ENCODE peak calls at places on chromosomes 1 and 21, in seven cellular contexts. One of them, this sample, is unnamed.

GRCh38 chr1:19067187-19067911 is 110.9 kb upstream of the IFFO2 start:
- DNase-seq in stimulated activated effector memory CD8-positive, alpha-beta T cell treated with anti-CD3 and anti-CD28 coated beads, Interleukin-12 subunit alpha, Interleukin-12 subunit beta, amount 100 ng/mL, for 72 hours: no peak
- DNase-seq in D341Med: no peak
- DNase-seq in stimulated activated CD4-positive, alpha-beta T cell treated with anti-CD3 and anti-CD28 coated beads, Interleukin-4, amount 100 ng/mL, for 24 hours: no peak
- DNase-seq in T-helper 2 cell: no peak
- DNase-seq in esophagus muscularis mucosa: no peak
- DNase-seq in A549: no peak
- DNase-seq in this sample: no peak

GRCh38 chr1:116289219-116289618 is 83.8 kb upstream of the ATP1A1 start:
- DNase-seq in esophagus muscularis mucosa: peak
- DNase-seq in A549: no peak
- DNase-seq in D341Med: no peak
- DNase-seq in stimulated activated effector memory CD8-positive, alpha-beta T cell treated with anti-CD3 and anti-CD28 coated beads, Interleukin-12 subunit alpha, Interleukin-12 subunit beta, amount 100 ng/mL, for 72 hours: peak
- DNase-seq in stimulated activated CD4-positive, alpha-beta T cell treated with anti-CD3 and anti-CD28 coated beads, Interleukin-4, amount 100 ng/mL, for 24 hours: no peak
- DNase-seq in T-helper 2 cell: no peak
- DNase-seq in this sample: no peak

GRCh38 chr1:209030454-209031167 is 552.9 kb upstream of the CAMK1G start:
- DNase-seq in T-helper 2 cell: no peak
- DNase-seq in stimulated activated CD4-positive, alpha-beta T cell treated with anti-CD3 and anti-CD28 coated beads, Interleukin-4, amount 100 ng/mL, for 24 hours: no peak
- DNase-seq in A549: no peak
- DNase-seq in stimulated activated effector memory CD8-positive, alpha-beta T cell treated with anti-CD3 and anti-CD28 coated beads, Interleukin-12 subunit alpha, Interleukin-12 subunit beta, amount 100 ng/mL, for 72 hours: no peak
- DNase-seq in esophagus muscularis mucosa: peak
- DNase-seq in D341Med: no peak
- DNase-seq in this sample: no peak

GRCh38 chr21:36847189-36847588 is 119.3 kb downstream of the HLCS start:
- DNase-seq in A549: peak
- DNase-seq in stimulated activated CD4-positive, alpha-beta T cell treated with anti-CD3 and anti-CD28 coated beads, Interleukin-4, amount 100 ng/mL, for 24 hours: no peak
- DNase-seq in esophagus muscularis mucosa: no peak
- DNase-seq in D341Med: no peak
- DNase-seq in T-helper 2 cell: no peak
- DNase-seq in stimulated activated effector memory CD8-positive, alpha-beta T cell treated with anti-CD3 and anti-CD28 coated beads, Interleukin-12 subunit alpha, Interleukin-12 subunit beta, amount 100 ng/mL, for 72 hours: no peak
- DNase-seq in this sample: no peak

GRCh38 chr1:214532070-214532469 is 19.3 kb downstream of the PTPN14 start:
- DNase-seq in esophagus muscularis mucosa: no peak
- DNase-seq in stimulated activated CD4-positive, alpha-beta T cell treated with anti-CD3 and anti-CD28 coated beads, Interleukin-4, amount 100 ng/mL, for 24 hours: no peak
- DNase-seq in stimulated activated effector memory CD8-positive, alpha-beta T cell treated with anti-CD3 and anti-CD28 coated beads, Interleukin-12 subunit alpha, Interleukin-12 subunit beta, amount 100 ng/mL, for 72 hours: no peak
- DNase-seq in T-helper 2 cell: no peak
- DNase-seq in D341Med: no peak
- DNase-seq in A549: no peak
- DNase-seq in this sample: no peak

GRCh38 chr1:196131691-196132090 is 476.5 kb downstream of the KCNT2 start:
- DNase-seq in stimulated activated CD4-positive, alpha-beta T cell treated with anti-CD3 and anti-CD28 coated beads, Interleukin-4, amount 100 ng/mL, for 24 hours: no peak
- DNase-seq in stimulated activated effector memory CD8-positive, alpha-beta T cell treated with anti-CD3 and anti-CD28 coated beads, Interleukin-12 subunit alpha, Interleukin-12 subunit beta, amount 100 ng/mL, for 72 hours: no peak
- DNase-seq in A549: no peak
- DNase-seq in esophagus muscularis mucosa: no peak
- DNase-seq in T-helper 2 cell: no peak
- DNase-seq in D341Med: no peak
- DNase-seq in this sample: no peak

GRCh38 chr1:206578115-206578935 is 33.9 kb downstream of the EIF2D start:
- DNase-seq in A549: no peak
- DNase-seq in stimulated activated CD4-positive, alpha-beta T cell treated with anti-CD3 and anti-CD28 coated beads, Interleukin-4, amount 100 ng/mL, for 24 hours: peak
- DNase-seq in esophagus muscularis mucosa: no peak
- DNase-seq in T-helper 2 cell: peak
- DNase-seq in D341Med: no peak
- DNase-seq in stimulated activated effector memory CD8-positive, alpha-beta T cell treated with anti-CD3 and anti-CD28 coated beads, Interleukin-12 subunit alpha, Interleukin-12 subunit beta, amount 100 ng/mL, for 72 hours: no peak
- DNase-seq in this sample: no peak

GRCh38 chr1:58748625-58749198 is 35.1 kb downstream of the JUN start:
- DNase-seq in A549: no peak
- DNase-seq in esophagus muscularis mucosa: no peak
- DNase-seq in stimulated activated effector memory CD8-positive, alpha-beta T cell treated with anti-CD3 and anti-CD28 coated beads, Interleukin-12 subunit alpha, Interleukin-12 subunit beta, amount 100 ng/mL, for 72 hours: no peak
- DNase-seq in D341Med: no peak
- DNase-seq in stimulated activated CD4-positive, alpha-beta T cell treated with anti-CD3 and anti-CD28 coated beads, Interleukin-4, amount 100 ng/mL, for 24 hours: no peak
- DNase-seq in T-helper 2 cell: no peak
- DNase-seq in this sample: no peak

GRCh38 chr1:157288006-157288405 is 149.8 kb upstream of the ETV3 start:
- DNase-seq in esophagus muscularis mucosa: peak
- DNase-seq in D341Med: no peak
- DNase-seq in stimulated activated CD4-positive, alpha-beta T cell treated with anti-CD3 and anti-CD28 coated beads, Interleukin-4, amount 100 ng/mL, for 24 hours: no peak
- DNase-seq in stimulated activated effector memory CD8-positive, alpha-beta T cell treated with anti-CD3 and anti-CD28 coated beads, Interleukin-12 subunit alpha, Interleukin-12 subunit beta, amount 100 ng/mL, for 72 hours: no peak
- DNase-seq in T-helper 2 cell: no peak
- DNase-seq in A549: no peak
- DNase-seq in this sample: no peak

GRCh38 chr1:109704173-109704572 is 7.9 kb upstream of the GSTM5 start:
- DNase-seq in T-helper 2 cell: no peak
- DNase-seq in stimulated activated effector memory CD8-positive, alpha-beta T cell treated with anti-CD3 and anti-CD28 coated beads, Interleukin-12 subunit alpha, Interleukin-12 subunit beta, amount 100 ng/mL, for 72 hours: no peak
- DNase-seq in A549: no peak
- DNase-seq in stimulated activated CD4-positive, alpha-beta T cell treated with anti-CD3 and anti-CD28 coated beads, Interleukin-4, amount 100 ng/mL, for 24 hours: no peak
- DNase-seq in D341Med: no peak
- DNase-seq in esophagus muscularis mucosa: no peak
- DNase-seq in this sample: no peak

GRCh38 chr1:226957714-226958113 is 17.6 kb downstream of the COQ8A start:
- DNase-seq in D341Med: no peak
- DNase-seq in stimulated activated effector memory CD8-positive, alpha-beta T cell treated with anti-CD3 and anti-CD28 coated beads, Interleukin-12 subunit alpha, Interleukin-12 subunit beta, amount 100 ng/mL, for 72 hours: no peak
- DNase-seq in stimulated activated CD4-positive, alpha-beta T cell treated with anti-CD3 and anti-CD28 coated beads, Interleukin-4, amount 100 ng/mL, for 24 hours: no peak
- DNase-seq in esophagus muscularis mucosa: no peak
- DNase-seq in T-helper 2 cell: no peak
- DNase-seq in A549: no peak
- DNase-seq in this sample: no peak

GRCh38 chr1:11671544-11672286 is 7.7 kb downstream of the FBXO6 start:
- DNase-seq in A549: no peak
- DNase-seq in T-helper 2 cell: no peak
- DNase-seq in stimulated activated CD4-positive, alpha-beta T cell treated with anti-CD3 and anti-CD28 coated beads, Interleukin-4, amount 100 ng/mL, for 24 hours: no peak
- DNase-seq in D341Med: no peak
- DNase-seq in esophagus muscularis mucosa: no peak
- DNase-seq in stimulated activated effector memory CD8-positive, alpha-beta T cell treated with anti-CD3 and anti-CD28 coated beads, Interleukin-12 subunit alpha, Interleukin-12 subunit beta, amount 100 ng/mL, for 72 hours: no peak
- DNase-seq in this sample: no peak

GRCh38 chr1:246488674-246489073 is 18.4 kb downstream of the SMYD3 start:
- DNase-seq in A549: no peak
- DNase-seq in stimulated activated CD4-positive, alpha-beta T cell treated with anti-CD3 and anti-CD28 coated beads, Interleukin-4, amount 100 ng/mL, for 24 hours: no peak
- DNase-seq in D341Med: no peak
- DNase-seq in esophagus muscularis mucosa: no peak
- DNase-seq in stimulated activated effector memory CD8-positive, alpha-beta T cell treated with anti-CD3 and anti-CD28 coated beads, Interleukin-12 subunit alpha, Interleukin-12 subunit beta, amount 100 ng/mL, for 72 hours: no peak
- DNase-seq in T-helper 2 cell: no peak
- DNase-seq in this sample: no peak

GRCh38 chr1:83543222-83543973 is 455.5 kb downstream of the TTLL7 start:
- DNase-seq in stimulated activated effector memory CD8-positive, alpha-beta T cell treated with anti-CD3 and anti-CD28 coated beads, Interleukin-12 subunit alpha, Interleukin-12 subunit beta, amount 100 ng/mL, for 72 hours: no peak
- DNase-seq in A549: no peak
- DNase-seq in T-helper 2 cell: no peak
- DNase-seq in esophagus muscularis mucosa: no peak
- DNase-seq in stimulated activated CD4-positive, alpha-beta T cell treated with anti-CD3 and anti-CD28 coated beads, Interleukin-4, amount 100 ng/mL, for 24 hours: no peak
- DNase-seq in D341Med: no peak
- DNase-seq in this sample: no peak

GRCh38 chr1:181075727-181076350 is 12.7 kb upstream of the IER5 start:
- DNase-seq in D341Med: peak
- DNase-seq in A549: peak
- DNase-seq in stimulated activated effector memory CD8-positive, alpha-beta T cell treated with anti-CD3 and anti-CD28 coated beads, Interleukin-12 subunit alpha, Interleukin-12 subunit beta, amount 100 ng/mL, for 72 hours: no peak
- DNase-seq in stimulated activated CD4-positive, alpha-beta T cell treated with anti-CD3 and anti-CD28 coated beads, Interleukin-4, amount 100 ng/mL, for 24 hours: no peak
- DNase-seq in T-helper 2 cell: no peak
- DNase-seq in esophagus muscularis mucosa: no peak
- DNase-seq in this sample: no peak

GRCh38 chr1:227913969-227914791 is 33.6 kb downstream of the WNT9A start:
- DNase-seq in A549: no peak
- DNase-seq in stimulated activated CD4-positive, alpha-beta T cell treated with anti-CD3 and anti-CD28 coated beads, Interleukin-4, amount 100 ng/mL, for 24 hours: no peak
- DNase-seq in D341Med: no peak
- DNase-seq in esophagus muscularis mucosa: no peak
- DNase-seq in stimulated activated effector memory CD8-positive, alpha-beta T cell treated with anti-CD3 and anti-CD28 coated beads, Interleukin-12 subunit alpha, Interleukin-12 subunit beta, amount 100 ng/mL, for 72 hours: no peak
- DNase-seq in T-helper 2 cell: no peak
- DNase-seq in this sample: no peak

GRCh38 chr1:170537798-170538503 is 6.0 kb downstream of the GORAB start:
- DNase-seq in D341Med: no peak
- DNase-seq in stimulated activated effector memory CD8-positive, alpha-beta T cell treated with anti-CD3 and anti-CD28 coated beads, Interleukin-12 subunit alpha, Interleukin-12 subunit beta, amount 100 ng/mL, for 72 hours: no peak
- DNase-seq in T-helper 2 cell: no peak
- DNase-seq in esophagus muscularis mucosa: no peak
- DNase-seq in A549: no peak
- DNase-seq in stimulated activated CD4-positive, alpha-beta T cell treated with anti-CD3 and anti-CD28 coated beads, Interleukin-4, amount 100 ng/mL, for 24 hours: no peak
- DNase-seq in this sample: no peak

GRCh38 chr1:24992761-24993211 is 62.7 kb upstream of the RUNX3 start:
- DNase-seq in stimulated activated CD4-positive, alpha-beta T cell treated with anti-CD3 and anti-CD28 coated beads, Interleukin-4, amount 100 ng/mL, for 24 hours: no peak
- DNase-seq in T-helper 2 cell: peak
- DNase-seq in D341Med: no peak
- DNase-seq in A549: no peak
- DNase-seq in stimulated activated effector memory CD8-positive, alpha-beta T cell treated with anti-CD3 and anti-CD28 coated beads, Interleukin-12 subunit alpha, Interleukin-12 subunit beta, amount 100 ng/mL, for 72 hours: no peak
- DNase-seq in esophagus muscularis mucosa: no peak
- DNase-seq in this sample: peak

GRCh38 chr1:29986986-29987385 is 736.4 kb downstream of the MATN1 start:
- DNase-seq in T-helper 2 cell: no peak
- DNase-seq in stimulated activated CD4-positive, alpha-beta T cell treated with anti-CD3 and anti-CD28 coated beads, Interleukin-4, amount 100 ng/mL, for 24 hours: no peak
- DNase-seq in stimulated activated effector memory CD8-positive, alpha-beta T cell treated with anti-CD3 and anti-CD28 coated beads, Interleukin-12 subunit alpha, Interleukin-12 subunit beta, amount 100 ng/mL, for 72 hours: peak
- DNase-seq in D341Med: no peak
- DNase-seq in A549: no peak
- DNase-seq in esophagus muscularis mucosa: peak
- DNase-seq in this sample: no peak

GRCh38 chr21:36166705-36167104 is 10.1 kb downstream of the DOP1B start:
- DNase-seq in T-helper 2 cell: no peak
- DNase-seq in A549: no peak
- DNase-seq in stimulated activated effector memory CD8-positive, alpha-beta T cell treated with anti-CD3 and anti-CD28 coated beads, Interleukin-12 subunit alpha, Interleukin-12 subunit beta, amount 100 ng/mL, for 72 hours: no peak
- DNase-seq in stimulated activated CD4-positive, alpha-beta T cell treated with anti-CD3 and anti-CD28 coated beads, Interleukin-4, amount 100 ng/mL, for 24 hours: no peak
- DNase-seq in esophagus muscularis mucosa: no peak
- DNase-seq in D341Med: no peak
- DNase-seq in this sample: no peak

GRCh38 chr21:32516729-32517649 is 68.3 kb downstream of the TCP10L start:
- DNase-seq in D341Med: no peak
- DNase-seq in stimulated activated CD4-positive, alpha-beta T cell treated with anti-CD3 and anti-CD28 coated beads, Interleukin-4, amount 100 ng/mL, for 24 hours: no peak
- DNase-seq in esophagus muscularis mucosa: no peak
- DNase-seq in T-helper 2 cell: no peak
- DNase-seq in A549: no peak
- DNase-seq in stimulated activated effector memory CD8-positive, alpha-beta T cell treated with anti-CD3 and anti-CD28 coated beads, Interleukin-12 subunit alpha, Interleukin-12 subunit beta, amount 100 ng/mL, for 72 hours: no peak
- DNase-seq in this sample: no peak

GRCh38 chr1:171467626-171468025 is 17.7 kb upstream of the PRRC2C start:
- DNase-seq in T-helper 2 cell: no peak
- DNase-seq in D341Med: no peak
- DNase-seq in A549: no peak
- DNase-seq in stimulated activated effector memory CD8-positive, alpha-beta T cell treated with anti-CD3 and anti-CD28 coated beads, Interleukin-12 subunit alpha, Interleukin-12 subunit beta, amount 100 ng/mL, for 72 hours: no peak
- DNase-seq in stimulated activated CD4-positive, alpha-beta T cell treated with anti-CD3 and anti-CD28 coated beads, Interleukin-4, amount 100 ng/mL, for 24 hours: no peak
- DNase-seq in esophagus muscularis mucosa: no peak
- DNase-seq in this sample: no peak

GRCh38 chr21:33537212-33537611 is 4.7 kb downstream of the GART start:
- DNase-seq in stimulated activated effector memory CD8-positive, alpha-beta T cell treated with anti-CD3 and anti-CD28 coated beads, Interleukin-12 subunit alpha, Interleukin-12 subunit beta, amount 100 ng/mL, for 72 hours: no peak
- DNase-seq in D341Med: no peak
- DNase-seq in A549: no peak
- DNase-seq in T-helper 2 cell: no peak
- DNase-seq in esophagus muscularis mucosa: no peak
- DNase-seq in stimulated activated CD4-positive, alpha-beta T cell treated with anti-CD3 and anti-CD28 coated beads, Interleukin-4, amount 100 ng/mL, for 24 hours: no peak
- DNase-seq in this sample: no peak

GRCh38 chr21:33109574-33110339 is 39.8 kb downstream of the OLIG1 start:
- DNase-seq in stimulated activated effector memory CD8-positive, alpha-beta T cell treated with anti-CD3 and anti-CD28 coated beads, Interleukin-12 subunit alpha, Interleukin-12 subunit beta, amount 100 ng/mL, for 72 hours: no peak
- DNase-seq in D341Med: peak
- DNase-seq in T-helper 2 cell: peak
- DNase-seq in A549: no peak
- DNase-seq in stimulated activated CD4-positive, alpha-beta T cell treated with anti-CD3 and anti-CD28 coated beads, Interleukin-4, amount 100 ng/mL, for 24 hours: no peak
- DNase-seq in esophagus muscularis mucosa: no peak
- DNase-seq in this sample: no peak

GRCh38 chr1:175820456-175820855 is 77.1 kb upstream of the TNR start:
- DNase-seq in T-helper 2 cell: no peak
- DNase-seq in D341Med: no peak
- DNase-seq in A549: no peak
- DNase-seq in stimulated activated CD4-positive, alpha-beta T cell treated with anti-CD3 and anti-CD28 coated beads, Interleukin-4, amount 100 ng/mL, for 24 hours: no peak
- DNase-seq in esophagus muscularis mucosa: no peak
- DNase-seq in stimulated activated effector memory CD8-positive, alpha-beta T cell treated with anti-CD3 and anti-CD28 coated beads, Interleukin-12 subunit alpha, Interleukin-12 subunit beta, amount 100 ng/mL, for 72 hours: no peak
- DNase-seq in this sample: no peak

GRCh38 chr1:42674682-42675081 is 7.5 kb upstream of the YBX1 start:
- DNase-seq in esophagus muscularis mucosa: no peak
- DNase-seq in D341Med: no peak
- DNase-seq in stimulated activated CD4-positive, alpha-beta T cell treated with anti-CD3 and anti-CD28 coated beads, Interleukin-4, amount 100 ng/mL, for 24 hours: no peak
- DNase-seq in T-helper 2 cell: no peak
- DNase-seq in stimulated activated effector memory CD8-positive, alpha-beta T cell treated with anti-CD3 and anti-CD28 coated beads, Interleukin-12 subunit alpha, Interleukin-12 subunit beta, amount 100 ng/mL, for 72 hours: no peak
- DNase-seq in A549: no peak
- DNase-seq in this sample: no peak

GRCh38 chr1:236092899-236093298 is 28.0 kb upstream of the NID1 start:
- DNase-seq in esophagus muscularis mucosa: no peak
- DNase-seq in A549: no peak
- DNase-seq in D341Med: no peak
- DNase-seq in stimulated activated effector memory CD8-positive, alpha-beta T cell treated with anti-CD3 and anti-CD28 coated beads, Interleukin-12 subunit alpha, Interleukin-12 subunit beta, amount 100 ng/mL, for 72 hours: no peak
- DNase-seq in T-helper 2 cell: no peak
- DNase-seq in stimulated activated CD4-positive, alpha-beta T cell treated with anti-CD3 and anti-CD28 coated beads, Interleukin-4, amount 100 ng/mL, for 24 hours: no peak
- DNase-seq in this sample: no peak

GRCh38 chr21:26964379-26964778 is 2.5 kb downstream of the ADAMTS5 start:
- DNase-seq in stimulated activated CD4-positive, alpha-beta T cell treated with anti-CD3 and anti-CD28 coated beads, Interleukin-4, amount 100 ng/mL, for 24 hours: no peak
- DNase-seq in A549: no peak
- DNase-seq in esophagus muscularis mucosa: no peak
- DNase-seq in D341Med: no peak
- DNase-seq in stimulated activated effector memory CD8-positive, alpha-beta T cell treated with anti-CD3 and anti-CD28 coated beads, Interleukin-12 subunit alpha, Interleukin-12 subunit beta, amount 100 ng/mL, for 72 hours: no peak
- DNase-seq in T-helper 2 cell: no peak
- DNase-seq in this sample: no peak